ENCODE peak calls at places on chromosomes 2 and 18, in five cellular contexts. L is activated CD8-positive, alpha-beta memory T cell treated with anti-CD3 and anti-CD28 coated beads, Interleukin-2, amount 50 U/mL, for 4 hours; N is brain microvascular endothelial cell; S is T1000; G is left cardiac atrium. F is an unnamed sample.

GRCh38 chr2:10190737-10191532 is 68.4 kb downstream of the RRM2 start:
- DNase-seq in S (no peak), L (no peak), N (no peak), G (no peak), F (no peak)

GRCh38 chr2:182682210-182682609 is 33.8 kb upstream of the DNAJC10 start:
- DNase-seq in L (no peak), G (no peak), S (no peak), N (no peak), F (no peak)

GRCh38 chr18:51078026-51078425 is 48.0 kb downstream of the SMAD4 start:
- DNase-seq in S (no peak), L (no peak), G (no peak), N (no peak), F (no peak)

GRCh38 chr2:15546297-15547098 is 14.6 kb downstream of the NBAS start:
- DNase-seq in G (no peak), N (no peak), S (no peak), L (no peak), F (no peak)

GRCh38 chr2:116952254-116952653 is 862.2 kb upstream of the DDX18 start:
- DNase-seq in S (no peak), N (no peak), L (no peak), G (no peak), F (no peak)

GRCh38 chr2:132690664-132691303 is 20.8 kb upstream of the LYPD1 start:
- DNase-seq in N (no peak), S (no peak), G (no peak), L (no peak), F (no peak)

GRCh38 chr2:51997571-51997970 is 965.6 kb upstream of the NRXN1 start:
- DNase-seq in S (no peak), L (no peak), G (no peak), N (no peak), F (peak)

GRCh38 chr2:135066710-135067109 is 14.6 kb downstream of the RAB3GAP1 start:
- DNase-seq in N (no peak), G (no peak), S (no peak), L (no peak), F (peak)

GRCh38 chr2:16154061-16154460 is 213.7 kb downstream of the MYCN start:
- DNase-seq in G (no peak), L (no peak), S (no peak), N (no peak), F (no peak)

GRCh38 chr2:141611143-141611571 is 519.7 kb downstream of the LRP1B start:
- DNase-seq in G (no peak), L (no peak), N (no peak), S (no peak), F (peak)

GRCh38 chr2:185738679-185739472 is at the start of gene FSIP2:
- DNase-seq in L (peak), S (peak), N (peak), G (peak), F (peak)

GRCh38 chr2:204538179-204539009 is 6.9 kb upstream of the PARD3B start:
- DNase-seq in L (no peak), N (peak), G (peak), S (peak), F (peak)

GRCh38 chr2:29270606-29271005 is 155.4 kb downstream of the CLIP4 start:
- DNase-seq in N (no peak), G (no peak), L (no peak), S (no peak), F (no peak)

GRCh38 chr2:71783815-71784214 is 330.5 kb downstream of the DYSF start:
- DNase-seq in L (no peak), N (no peak), G (no peak), S (no peak), F (no peak)

GRCh38 chr2:163612332-163612731 is 123.5 kb downstream of the FIGN start:
- DNase-seq in G (no peak), S (no peak), L (no peak), N (no peak), F (no peak)

GRCh38 chr2:27956895-27957294 is 66.4 kb downstream of the BABAM2 start:
- DNase-seq in L (no peak), N (peak), G (no peak), S (no peak), F (peak)

GRCh38 chr2:27683390-27684071 is 19.8 kb downstream of the SLC4A1AP start:
- DNase-seq in G (peak), N (peak), S (peak), L (peak), F (peak)

GRCh38 chr2:197705912-197706838 is 1.0 kb downstream of the MARS2 start:
- DNase-seq in G (peak), L (no peak), N (no peak), S (no peak), F (peak)

GRCh38 chr2:215002500-215002899 is 135.9 kb downstream of the ABCA12 start:
- DNase-seq in N (peak), G (no peak), L (no peak), S (no peak), F (peak)

GRCh38 chr18:26335139-26335933 is 109.1 kb downstream of the TAF4B start:
- DNase-seq in N (no peak), S (no peak), L (no peak), G (no peak), F (no peak)

GRCh38 chr18:2914844-2915243 is 68.0 kb downstream of the EMILIN2 start:
- DNase-seq in G (no peak), S (no peak), L (no peak), N (no peak), F (no peak)

F was measured in cardiac fibroblast.